ENCODE peak calls at places on chromosomes 12 and 14, in eight cellular contexts. One of them, this sample, is unnamed.

GRCh38 chr12:110846615-110847566 is at the start of gene CCDC63:
- DNase-seq in ELR: peak
- DNase-seq in stromal cell of bone marrow: no peak
- DNase-seq in stimulated activated CD4-positive, alpha-beta T cell treated with anti-CD3 and anti-CD28 coated beads, Interleukin-2, amount 100 ng/mL, for 24 hours: peak
- DNase-seq in WTC11: peak
- DNase-seq in activated CD4-positive, alpha-beta T cell treated with anti-CD3 and anti-CD28 coated beads for 1 hour: peak
- DNase-seq in AG09319: no peak
- DNase-seq in T-helper 1 cell: peak
- DNase-seq in this sample: no peak

GRCh38 chr12:48881652-48882324 is 16.1 kb upstream of the RND1 start:
- DNase-seq in ELR: no peak
- DNase-seq in stromal cell of bone marrow: no peak
- DNase-seq in stimulated activated CD4-positive, alpha-beta T cell treated with anti-CD3 and anti-CD28 coated beads, Interleukin-2, amount 100 ng/mL, for 24 hours: no peak
- DNase-seq in WTC11: no peak
- DNase-seq in activated CD4-positive, alpha-beta T cell treated with anti-CD3 and anti-CD28 coated beads for 1 hour: no peak
- DNase-seq in AG09319: no peak
- DNase-seq in T-helper 1 cell: no peak
- DNase-seq in this sample: no peak

GRCh38 chr12:58877243-58877743 is 43.0 kb downstream of the LRIG3 start:
- DNase-seq in ELR: peak
- DNase-seq in stromal cell of bone marrow: peak
- DNase-seq in stimulated activated CD4-positive, alpha-beta T cell treated with anti-CD3 and anti-CD28 coated beads, Interleukin-2, amount 100 ng/mL, for 24 hours: no peak
- DNase-seq in WTC11: no peak
- DNase-seq in activated CD4-positive, alpha-beta T cell treated with anti-CD3 and anti-CD28 coated beads for 1 hour: no peak
- DNase-seq in AG09319: peak
- DNase-seq in T-helper 1 cell: no peak
- DNase-seq in this sample: no peak

GRCh38 chr14:54329082-54329695 is 67.6 kb upstream of the CDKN3 start:
- DNase-seq in ELR: peak
- DNase-seq in stromal cell of bone marrow: peak
- DNase-seq in stimulated activated CD4-positive, alpha-beta T cell treated with anti-CD3 and anti-CD28 coated beads, Interleukin-2, amount 100 ng/mL, for 24 hours: no peak
- DNase-seq in WTC11: peak
- DNase-seq in activated CD4-positive, alpha-beta T cell treated with anti-CD3 and anti-CD28 coated beads for 1 hour: no peak
- DNase-seq in AG09319: peak
- DNase-seq in T-helper 1 cell: no peak
- DNase-seq in this sample: no peak

GRCh38 chr12:52149651-52150241 is 42.1 kb downstream of the KRT80 start:
- DNase-seq in ELR: no peak
- DNase-seq in stromal cell of bone marrow: no peak
- DNase-seq in stimulated activated CD4-positive, alpha-beta T cell treated with anti-CD3 and anti-CD28 coated beads, Interleukin-2, amount 100 ng/mL, for 24 hours: no peak
- DNase-seq in WTC11: no peak
- DNase-seq in activated CD4-positive, alpha-beta T cell treated with anti-CD3 and anti-CD28 coated beads for 1 hour: no peak
- DNase-seq in AG09319: no peak
- DNase-seq in T-helper 1 cell: no peak
- DNase-seq in this sample: no peak

GRCh38 chr12:109393437-109394345 is 46.0 kb downstream of the MYO1H start:
- DNase-seq in ELR: peak
- DNase-seq in stromal cell of bone marrow: peak
- DNase-seq in stimulated activated CD4-positive, alpha-beta T cell treated with anti-CD3 and anti-CD28 coated beads, Interleukin-2, amount 100 ng/mL, for 24 hours: peak
- DNase-seq in WTC11: peak
- DNase-seq in activated CD4-positive, alpha-beta T cell treated with anti-CD3 and anti-CD28 coated beads for 1 hour: no peak
- DNase-seq in AG09319: peak
- DNase-seq in T-helper 1 cell: no peak
- DNase-seq in this sample: no peak

GRCh38 chr12:77893918-77894317 is 63.2 kb downstream of the NAV3 start:
- DNase-seq in ELR: no peak
- DNase-seq in stromal cell of bone marrow: peak
- DNase-seq in stimulated activated CD4-positive, alpha-beta T cell treated with anti-CD3 and anti-CD28 coated beads, Interleukin-2, amount 100 ng/mL, for 24 hours: no peak
- DNase-seq in WTC11: no peak
- DNase-seq in activated CD4-positive, alpha-beta T cell treated with anti-CD3 and anti-CD28 coated beads for 1 hour: no peak
- DNase-seq in AG09319: no peak
- DNase-seq in T-helper 1 cell: no peak
- DNase-seq in this sample: no peak

GRCh38 chr14:32508281-32508680 is 179.2 kb downstream of the AKAP6 start:
- DNase-seq in ELR: no peak
- DNase-seq in stromal cell of bone marrow: no peak
- DNase-seq in stimulated activated CD4-positive, alpha-beta T cell treated with anti-CD3 and anti-CD28 coated beads, Interleukin-2, amount 100 ng/mL, for 24 hours: no peak
- DNase-seq in WTC11: no peak
- DNase-seq in activated CD4-positive, alpha-beta T cell treated with anti-CD3 and anti-CD28 coated beads for 1 hour: no peak
- DNase-seq in AG09319: no peak
- DNase-seq in T-helper 1 cell: no peak
- DNase-seq in this sample: no peak

GRCh38 chr14:105484069-105484996 is 2.4 kb upstream of the CRIP1 start:
- DNase-seq in ELR: peak
- DNase-seq in stromal cell of bone marrow: no peak
- DNase-seq in stimulated activated CD4-positive, alpha-beta T cell treated with anti-CD3 and anti-CD28 coated beads, Interleukin-2, amount 100 ng/mL, for 24 hours: peak
- DNase-seq in WTC11: no peak
- DNase-seq in activated CD4-positive, alpha-beta T cell treated with anti-CD3 and anti-CD28 coated beads for 1 hour: peak
- DNase-seq in AG09319: no peak
- DNase-seq in T-helper 1 cell: peak
- DNase-seq in this sample: peak

GRCh38 chr12:108000111-108000510 is 129.0 kb upstream of the WSCD2 start:
- DNase-seq in ELR: no peak
- DNase-seq in stromal cell of bone marrow: no peak
- DNase-seq in stimulated activated CD4-positive, alpha-beta T cell treated with anti-CD3 and anti-CD28 coated beads, Interleukin-2, amount 100 ng/mL, for 24 hours: no peak
- DNase-seq in WTC11: no peak
- DNase-seq in activated CD4-positive, alpha-beta T cell treated with anti-CD3 and anti-CD28 coated beads for 1 hour: no peak
- DNase-seq in AG09319: no peak
- DNase-seq in T-helper 1 cell: no peak
- DNase-seq in this sample: no peak

GRCh38 chr14:36524874-36525745 is 5.1 kb upstream of the NKX2-1 start:
- DNase-seq in ELR: peak
- DNase-seq in stromal cell of bone marrow: no peak
- DNase-seq in stimulated activated CD4-positive, alpha-beta T cell treated with anti-CD3 and anti-CD28 coated beads, Interleukin-2, amount 100 ng/mL, for 24 hours: no peak
- DNase-seq in WTC11: peak
- DNase-seq in activated CD4-positive, alpha-beta T cell treated with anti-CD3 and anti-CD28 coated beads for 1 hour: no peak
- DNase-seq in AG09319: no peak
- DNase-seq in T-helper 1 cell: no peak
- DNase-seq in this sample: no peak

GRCh38 chr12:3272958-3273357 is 195.8 kb downstream of the TSPAN9 start:
- DNase-seq in ELR: no peak
- DNase-seq in stromal cell of bone marrow: no peak
- DNase-seq in stimulated activated CD4-positive, alpha-beta T cell treated with anti-CD3 and anti-CD28 coated beads, Interleukin-2, amount 100 ng/mL, for 24 hours: no peak
- DNase-seq in WTC11: no peak
- DNase-seq in activated CD4-positive, alpha-beta T cell treated with anti-CD3 and anti-CD28 coated beads for 1 hour: no peak
- DNase-seq in AG09319: no peak
- DNase-seq in T-helper 1 cell: no peak
- DNase-seq in this sample: no peak

GRCh38 chr12:62834406-62834805 is 100.5 kb downstream of the PPM1H start:
- DNase-seq in ELR: no peak
- DNase-seq in stromal cell of bone marrow: no peak
- DNase-seq in stimulated activated CD4-positive, alpha-beta T cell treated with anti-CD3 and anti-CD28 coated beads, Interleukin-2, amount 100 ng/mL, for 24 hours: no peak
- DNase-seq in WTC11: no peak
- DNase-seq in activated CD4-positive, alpha-beta T cell treated with anti-CD3 and anti-CD28 coated beads for 1 hour: no peak
- DNase-seq in AG09319: no peak
- DNase-seq in T-helper 1 cell: no peak
- DNase-seq in this sample: no peak

GRCh38 chr12:120489018-120489417 is 6.9 kb upstream of the DYNLL1 start:
- DNase-seq in ELR: no peak
- DNase-seq in stromal cell of bone marrow: no peak
- DNase-seq in stimulated activated CD4-positive, alpha-beta T cell treated with anti-CD3 and anti-CD28 coated beads, Interleukin-2, amount 100 ng/mL, for 24 hours: no peak
- DNase-seq in WTC11: no peak
- DNase-seq in activated CD4-positive, alpha-beta T cell treated with anti-CD3 and anti-CD28 coated beads for 1 hour: no peak
- DNase-seq in AG09319: no peak
- DNase-seq in T-helper 1 cell: no peak
- DNase-seq in this sample: no peak

GRCh38 chr12:108572166-108572790 is 9.9 kb downstream of the ISCU start:
- DNase-seq in ELR: peak
- DNase-seq in stromal cell of bone marrow: no peak
- DNase-seq in stimulated activated CD4-positive, alpha-beta T cell treated with anti-CD3 and anti-CD28 coated beads, Interleukin-2, amount 100 ng/mL, for 24 hours: no peak
- DNase-seq in WTC11: no peak
- DNase-seq in activated CD4-positive, alpha-beta T cell treated with anti-CD3 and anti-CD28 coated beads for 1 hour: no peak
- DNase-seq in AG09319: no peak
- DNase-seq in T-helper 1 cell: no peak
- DNase-seq in this sample: no peak

GRCh38 chr12:6167327-6168280 is 32.6 kb upstream of the CD9 start:
- DNase-seq in ELR: peak
- DNase-seq in stromal cell of bone marrow: peak
- DNase-seq in stimulated activated CD4-positive, alpha-beta T cell treated with anti-CD3 and anti-CD28 coated beads, Interleukin-2, amount 100 ng/mL, for 24 hours: peak
- DNase-seq in WTC11: no peak
- DNase-seq in activated CD4-positive, alpha-beta T cell treated with anti-CD3 and anti-CD28 coated beads for 1 hour: peak
- DNase-seq in AG09319: peak
- DNase-seq in T-helper 1 cell: no peak
- DNase-seq in this sample: peak

GRCh38 chr14:75425443-75425842 is 2.4 kb upstream of the JDP2 start:
- DNase-seq in ELR: no peak
- DNase-seq in stromal cell of bone marrow: no peak
- DNase-seq in stimulated activated CD4-positive, alpha-beta T cell treated with anti-CD3 and anti-CD28 coated beads, Interleukin-2, amount 100 ng/mL, for 24 hours: no peak
- DNase-seq in WTC11: no peak
- DNase-seq in activated CD4-positive, alpha-beta T cell treated with anti-CD3 and anti-CD28 coated beads for 1 hour: no peak
- DNase-seq in AG09319: no peak
- DNase-seq in T-helper 1 cell: no peak
- DNase-seq in this sample: no peak

GRCh38 chr14:95323361-95323760 is 3.7 kb upstream of the CLMN start:
- DNase-seq in ELR: no peak
- DNase-seq in stromal cell of bone marrow: no peak
- DNase-seq in stimulated activated CD4-positive, alpha-beta T cell treated with anti-CD3 and anti-CD28 coated beads, Interleukin-2, amount 100 ng/mL, for 24 hours: no peak
- DNase-seq in WTC11: no peak
- DNase-seq in activated CD4-positive, alpha-beta T cell treated with anti-CD3 and anti-CD28 coated beads for 1 hour: no peak
- DNase-seq in AG09319: no peak
- DNase-seq in T-helper 1 cell: no peak
- DNase-seq in this sample: no peak

GRCh38 chr12:45730116-45730841 is 773 bp downstream of the ARID2 start:
- DNase-seq in ELR: peak
- DNase-seq in stromal cell of bone marrow: peak
- DNase-seq in stimulated activated CD4-positive, alpha-beta T cell treated with anti-CD3 and anti-CD28 coated beads, Interleukin-2, amount 100 ng/mL, for 24 hours: peak
- DNase-seq in WTC11: peak
- DNase-seq in activated CD4-positive, alpha-beta T cell treated with anti-CD3 and anti-CD28 coated beads for 1 hour: peak
- DNase-seq in AG09319: no peak
- DNase-seq in T-helper 1 cell: peak
- DNase-seq in this sample: peak

GRCh38 chr12:109084425-109084824 is 8.8 kb downstream of the ALKBH2 start:
- DNase-seq in ELR: no peak
- DNase-seq in stromal cell of bone marrow: no peak
- DNase-seq in stimulated activated CD4-positive, alpha-beta T cell treated with anti-CD3 and anti-CD28 coated beads, Interleukin-2, amount 100 ng/mL, for 24 hours: no peak
- DNase-seq in WTC11: no peak
- DNase-seq in activated CD4-positive, alpha-beta T cell treated with anti-CD3 and anti-CD28 coated beads for 1 hour: no peak
- DNase-seq in AG09319: no peak
- DNase-seq in T-helper 1 cell: no peak
- DNase-seq in this sample: no peak

GRCh38 chr14:104104006-104104901 is 18.8 kb downstream of the ASPG start:
- DNase-seq in ELR: no peak
- DNase-seq in stromal cell of bone marrow: no peak
- DNase-seq in stimulated activated CD4-positive, alpha-beta T cell treated with anti-CD3 and anti-CD28 coated beads, Interleukin-2, amount 100 ng/mL, for 24 hours: no peak
- DNase-seq in WTC11: peak
- DNase-seq in activated CD4-positive, alpha-beta T cell treated with anti-CD3 and anti-CD28 coated beads for 1 hour: no peak
- DNase-seq in AG09319: no peak
- DNase-seq in T-helper 1 cell: no peak
- DNase-seq in this sample: no peak

GRCh38 chr12:97148941-97149559 is 242.0 kb downstream of the NEDD1 start:
- DNase-seq in ELR: peak
- DNase-seq in stromal cell of bone marrow: no peak
- DNase-seq in stimulated activated CD4-positive, alpha-beta T cell treated with anti-CD3 and anti-CD28 coated beads, Interleukin-2, amount 100 ng/mL, for 24 hours: peak
- DNase-seq in WTC11: peak
- DNase-seq in activated CD4-positive, alpha-beta T cell treated with anti-CD3 and anti-CD28 coated beads for 1 hour: peak
- DNase-seq in AG09319: no peak
- DNase-seq in T-helper 1 cell: peak
- DNase-seq in this sample: peak

GRCh38 chr14:27372771-27373170 is 774.9 kb upstream of the NOVA1 start:
- DNase-seq in ELR: no peak
- DNase-seq in stromal cell of bone marrow: no peak
- DNase-seq in stimulated activated CD4-positive, alpha-beta T cell treated with anti-CD3 and anti-CD28 coated beads, Interleukin-2, amount 100 ng/mL, for 24 hours: no peak
- DNase-seq in WTC11: no peak
- DNase-seq in activated CD4-positive, alpha-beta T cell treated with anti-CD3 and anti-CD28 coated beads for 1 hour: no peak
- DNase-seq in AG09319: no peak
- DNase-seq in T-helper 1 cell: no peak
- DNase-seq in this sample: no peak

GRCh38 chr12:3138896-3139590 is 61.9 kb downstream of the TSPAN9 start:
- DNase-seq in ELR: no peak
- DNase-seq in stromal cell of bone marrow: no peak
- DNase-seq in stimulated activated CD4-positive, alpha-beta T cell treated with anti-CD3 and anti-CD28 coated beads, Interleukin-2, amount 100 ng/mL, for 24 hours: no peak
- DNase-seq in WTC11: no peak
- DNase-seq in activated CD4-positive, alpha-beta T cell treated with anti-CD3 and anti-CD28 coated beads for 1 hour: no peak
- DNase-seq in AG09319: no peak
- DNase-seq in T-helper 1 cell: no peak
- DNase-seq in this sample: no peak

GRCh38 chr14:33812181-33812580 is 138.7 kb downstream of the EGLN3 start:
- DNase-seq in ELR: no peak
- DNase-seq in stromal cell of bone marrow: no peak
- DNase-seq in stimulated activated CD4-positive, alpha-beta T cell treated with anti-CD3 and anti-CD28 coated beads, Interleukin-2, amount 100 ng/mL, for 24 hours: no peak
- DNase-seq in WTC11: no peak
- DNase-seq in activated CD4-positive, alpha-beta T cell treated with anti-CD3 and anti-CD28 coated beads for 1 hour: no peak
- DNase-seq in AG09319: no peak
- DNase-seq in T-helper 1 cell: no peak
- DNase-seq in this sample: no peak

GRCh38 chr14:75293920-75294648 is 15.5 kb downstream of the FOS start:
- DNase-seq in ELR: peak
- DNase-seq in stromal cell of bone marrow: peak
- DNase-seq in stimulated activated CD4-positive, alpha-beta T cell treated with anti-CD3 and anti-CD28 coated beads, Interleukin-2, amount 100 ng/mL, for 24 hours: peak
- DNase-seq in WTC11: peak
- DNase-seq in activated CD4-positive, alpha-beta T cell treated with anti-CD3 and anti-CD28 coated beads for 1 hour: peak
- DNase-seq in AG09319: peak
- DNase-seq in T-helper 1 cell: peak
- DNase-seq in this sample: peak

GRCh38 chr12:124573839-124574786 is 6.7 kb upstream of the NCOR2 start:
- DNase-seq in ELR: no peak
- DNase-seq in stromal cell of bone marrow: no peak
- DNase-seq in stimulated activated CD4-positive, alpha-beta T cell treated with anti-CD3 and anti-CD28 coated beads, Interleukin-2, amount 100 ng/mL, for 24 hours: no peak
- DNase-seq in WTC11: no peak
- DNase-seq in activated CD4-positive, alpha-beta T cell treated with anti-CD3 and anti-CD28 coated beads for 1 hour: no peak
- DNase-seq in AG09319: no peak
- DNase-seq in T-helper 1 cell: no peak
- DNase-seq in this sample: no peak

GRCh38 chr12:1919284-1919683 is 832 bp upstream of the CACNA2D4 start:
- DNase-seq in ELR: no peak
- DNase-seq in stromal cell of bone marrow: no peak
- DNase-seq in stimulated activated CD4-positive, alpha-beta T cell treated with anti-CD3 and anti-CD28 coated beads, Interleukin-2, amount 100 ng/mL, for 24 hours: peak
- DNase-seq in WTC11: no peak
- DNase-seq in activated CD4-positive, alpha-beta T cell treated with anti-CD3 and anti-CD28 coated beads for 1 hour: no peak
- DNase-seq in AG09319: no peak
- DNase-seq in T-helper 1 cell: no peak
- DNase-seq in this sample: no peak

GRCh38 chr14:88831285-88831684 is 6.8 kb downstream of the TTC8 start:
- DNase-seq in ELR: peak
- DNase-seq in stromal cell of bone marrow: peak
- DNase-seq in stimulated activated CD4-positive, alpha-beta T cell treated with anti-CD3 and anti-CD28 coated beads, Interleukin-2, amount 100 ng/mL, for 24 hours: no peak
- DNase-seq in WTC11: no peak
- DNase-seq in activated CD4-positive, alpha-beta T cell treated with anti-CD3 and anti-CD28 coated beads for 1 hour: no peak
- DNase-seq in AG09319: no peak
- DNase-seq in T-helper 1 cell: no peak
- DNase-seq in this sample: no peak

GRCh38 chr14:60488175-60488574 is 2.3 kb upstream of the C14orf39 start:
- DNase-seq in ELR: peak
- DNase-seq in stromal cell of bone marrow: no peak
- DNase-seq in stimulated activated CD4-positive, alpha-beta T cell treated with anti-CD3 and anti-CD28 coated beads, Interleukin-2, amount 100 ng/mL, for 24 hours: no peak
- DNase-seq in WTC11: no peak
- DNase-seq in activated CD4-positive, alpha-beta T cell treated with anti-CD3 and anti-CD28 coated beads for 1 hour: no peak
- DNase-seq in AG09319: no peak
- DNase-seq in T-helper 1 cell: no peak
- DNase-seq in this sample: no peak

This sample was measured in CD8-positive, alpha-beta T cell.